ENCODE peak calls at places on chromosomes 1 and 21, in seven cellular contexts. O is GM23248; P is OCI-LY7; H is NT2/D1; E is CD4-positive, alpha-beta T cell; B is CD4-positive, CD25-positive, alpha-beta regulatory T cell; C is fibroblast of lung. G is an unnamed sample.

GRCh38 chr1:220775238-220775853 is 11.4 kb upstream of the MTARC1 start:
- DNase-seq in E (no peak), B (no peak), O (peak; percentile 39), H (peak; percentile 67), P (peak; percentile 33), C (no peak), G (no peak)

GRCh38 chr21:19275065-19275464 is 871.5 kb upstream of the TMPRSS15 start:
- DNase-seq in P (no peak), H (no peak), C (no peak), O (no peak), E (no peak), B (no peak), G (no peak)

GRCh38 chr1:14571810-14572767 is 26.4 kb upstream of the KAZN start:
- DNase-seq in E (no peak), O (peak; percentile 16), P (peak; percentile 69), B (no peak), H (peak; percentile 15), C (no peak), G (no peak)

GRCh38 chr1:67724928-67725560 is 40.0 kb downstream of the GADD45A start:
- DNase-seq in P (no peak), B (no peak), O (peak; percentile 88), H (no peak), E (no peak), C (peak; percentile 97), G (no peak)

GRCh38 chr1:92996131-92996463 is 34.8 kb upstream of the DIPK1A start:
- DNase-seq in C (no peak), H (no peak), O (no peak), E (no peak), P (no peak), B (no peak), G (no peak)

GRCh38 chr21:30336596-30336995 is 898 bp downstream of the KRTAP27-1 start:
- DNase-seq in P (no peak), C (peak; percentile 17), B (no peak), O (peak; percentile 44), H (no peak), E (no peak), G (no peak)

GRCh38 chr21:45405819-45406762 is 1.1 kb downstream of the COL18A1 start:
- DNase-seq in E (no peak), H (no peak), B (no peak), P (no peak), C (peak; percentile 68), O (peak; percentile 23), G (no peak)

GRCh38 chr1:36096500-36097412 is 8.1 kb downstream of the ADPRS start:
- DNase-seq in C (no peak), B (no peak), O (peak; percentile 45), H (peak; percentile 72), P (peak; percentile 28), E (no peak), G (no peak)

GRCh38 chr1:1832151-1832550 is 53.9 kb upstream of the NADK start:
- DNase-seq in E (no peak), C (no peak), H (no peak), O (peak; percentile 17), B (no peak), P (no peak), G (no peak)

GRCh38 chr1:51837243-51837642 is 41.3 kb downstream of the NRDC start:
- DNase-seq in C (no peak), B (no peak), P (no peak), E (no peak), H (no peak), O (no peak), G (no peak)

GRCh38 chr1:218425647-218426342 is 80.7 kb downstream of the TGFB2 start:
- DNase-seq in B (no peak), P (no peak), H (no peak), O (peak; percentile 86), E (no peak), C (peak; percentile 87), G (no peak)

GRCh38 chr21:17612023-17612564 is 607 bp downstream of the BTG3 start:
- DNase-seq in P (peak; percentile 41), E (peak; percentile 5), O (peak; percentile 69), B (peak; percentile 4), C (peak; percentile 50), H (peak; percentile 43), G (no peak)

GRCh38 chr1:227059076-227059475 is 119.0 kb downstream of the COQ8A start:
- DNase-seq in B (no peak), H (no peak), O (no peak), E (no peak), P (no peak), C (no peak), G (no peak)

DNA sequence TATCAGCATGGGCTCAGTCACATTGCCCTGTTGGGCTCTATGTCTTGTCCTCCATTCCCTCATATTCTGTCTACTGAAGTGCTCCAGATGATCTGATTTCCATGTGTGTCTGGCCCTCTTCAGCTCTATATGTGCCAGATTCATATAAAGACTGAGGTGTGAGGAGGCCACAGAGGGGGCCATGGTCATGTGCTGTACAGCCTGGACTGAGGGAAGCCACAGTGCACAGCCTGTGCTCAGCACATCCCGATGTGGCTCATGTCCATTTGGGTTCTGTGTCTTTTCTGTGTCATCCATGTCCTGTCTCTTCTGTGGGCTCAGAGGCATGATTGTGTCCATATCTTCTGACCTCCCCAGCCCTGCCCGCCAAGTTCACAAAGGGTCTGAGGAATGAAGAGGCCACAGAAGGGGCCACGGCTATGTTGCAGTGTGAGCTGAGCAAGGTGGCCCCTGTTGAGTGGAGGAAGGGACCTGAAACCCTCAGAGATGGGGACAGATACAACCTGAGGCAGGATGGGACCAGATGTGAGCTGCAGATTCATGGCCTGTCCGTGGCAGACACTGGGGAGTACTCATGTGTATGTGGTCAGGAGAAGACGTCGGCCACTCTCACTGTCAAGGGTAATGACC is 97.0 kb downstream of the OBSCN start:
- DNase-seq in C (no peak), H (no peak), B (no peak), E (no peak), P (no peak), O (no peak), G (no peak)
- H3K9me3 ChIP-seq in C (no peaks in the 10 kb centered on the region), H (peaks cover 3% of the 10 kb centered on the region), B (peaks cover 22% of the 10 kb centered on the region), E (peaks cover 23% of the 10 kb centered on the region), P (peaks cover 15% of the 10 kb centered on the region), O (peaks cover 7% of the 10 kb centered on the region), G (no peaks in the 10 kb centered on the region)

GRCh38 chr1:113581323-113581722 is 178.0 kb downstream of the PHTF1 start:
- DNase-seq in H (no peak), B (no peak), E (no peak), P (no peak), C (no peak), O (no peak), G (no peak)

GRCh38 chr1:113579256-113580018 is 179.8 kb downstream of the PHTF1 start:
- DNase-seq in O (no peak), E (no peak), P (no peak), H (no peak), B (no peak), C (peak; percentile 23), G (no peak)

GRCh38 chr1:113576271-113576670 is 183.0 kb downstream of the PHTF1 start:
- DNase-seq in O (no peak), C (no peak), P (no peak), H (no peak), B (no peak), E (no peak), G (no peak)
- H3K9me3 ChIP-seq in O (no peaks in the 10 kb centered on the region), C (no peaks in the 10 kb centered on the region), P (no peaks in the 10 kb centered on the region), H (no peaks in the 10 kb centered on the region), B (no peaks in the 10 kb centered on the region), E (no peaks in the 10 kb centered on the region), G (no peaks in the 10 kb centered on the region)

GRCh38 chr1:4170953-4171352 is 270.9 kb upstream of the C1orf174 start:
- DNase-seq in H (no peak), E (no peak), B (no peak), O (no peak), P (no peak), C (no peak), G (no peak)

GRCh38 chr1:4170548-4170947 is 270.5 kb upstream of the C1orf174 start:
- DNase-seq in E (no peak), P (no peak), C (no peak), O (no peak), H (no peak), B (no peak), G (no peak)

GRCh38 chr1:4169991-4170390 is 269.9 kb upstream of the C1orf174 start:
- DNase-seq in H (no peak), O (no peak), B (no peak), E (no peak), P (no peak), C (no peak), G (no peak)

GRCh38 chr1:4172659-4173599 is 272.9 kb upstream of the C1orf174 start:
- DNase-seq in B (no peak), H (no peak), O (no peak), C (no peak), E (no peak), P (peak; percentile 84), G (no peak)

GRCh38 chr1:4171480-4172450 is 271.7 kb upstream of the C1orf174 start:
- DNase-seq in H (no peak), O (no peak), C (no peak), B (no peak), P (no peak), E (no peak), G (no peak)
- H3K9me3 ChIP-seq in H (no peaks in the 10 kb centered on the region), O (no peaks in the 10 kb centered on the region), C (no peaks in the 10 kb centered on the region), B (no peaks in the 10 kb centered on the region), P (no peaks in the 10 kb centered on the region), E (no peaks in the 10 kb centered on the region), G (no peaks in the 10 kb centered on the region)

GRCh38 chr1:49435291-49435690 is 588.5 kb downstream of the AGBL4 start:
- DNase-seq in B (no peak), P (no peak), H (no peak), E (no peak), O (no peak), C (peak; percentile 13), G (no peak)
- H3K9me3 ChIP-seq in B (no peaks in the 10 kb centered on the region), P (no peaks in the 10 kb centered on the region), H (no peaks in the 10 kb centered on the region), E (peaks cover 5% of the 10 kb centered on the region), O (no peaks in the 10 kb centered on the region), C (no peaks in the 10 kb centered on the region), G (no peaks in the 10 kb centered on the region)

GRCh38 chr1:4310396-4310923 is 343.9 kb upstream of the AJAP1 start:
- DNase-seq in O (no peak), E (no peak), C (no peak), P (peak; percentile 61), H (no peak), B (no peak), G (no peak)
- H3K9me3 ChIP-seq in O (no peaks in the 10 kb centered on the region), E (peaks cover 6% of the 10 kb centered on the region), C (no peaks in the 10 kb centered on the region), P (peaks cover 40% of the 10 kb centered on the region), H (peaks cover 35% of the 10 kb centered on the region), B (no peaks in the 10 kb centered on the region), G (no peaks in the 10 kb centered on the region)

DNA sequence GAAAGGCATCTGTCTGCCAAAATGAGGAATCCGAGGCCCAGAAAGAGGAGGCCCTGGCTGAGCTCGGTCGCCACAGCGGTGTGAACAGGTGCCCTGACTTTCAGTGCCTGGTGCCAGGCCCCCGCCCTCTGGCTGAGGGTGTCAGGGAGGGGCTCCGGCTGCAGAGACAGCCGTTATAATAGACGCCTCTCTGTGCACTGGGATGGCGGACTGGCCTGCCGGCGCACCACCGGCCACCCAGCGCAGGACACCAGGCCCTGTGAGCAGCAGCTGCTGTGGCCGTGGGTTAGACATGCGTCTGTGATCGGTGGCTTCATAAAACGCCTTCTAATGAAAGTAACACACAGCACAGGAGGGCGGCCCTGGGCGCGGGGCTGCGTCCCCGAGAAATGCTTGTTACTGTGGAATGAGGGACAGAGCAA is 51.4 kb upstream of the ACTRT2 start:
- DNase-seq in O (no peak), P (no peak), E (no peak), H (no peak), B (no peak), C (no peak), G (no peak)
- H3K9me3 ChIP-seq in O (no peaks in the 10 kb centered on the region), P (no peaks in the 10 kb centered on the region), E (no peaks in the 10 kb centered on the region), H (no peaks in the 10 kb centered on the region), B (no peaks in the 10 kb centered on the region), C (no peaks in the 10 kb centered on the region), G (no peaks in the 10 kb centered on the region)

GRCh38 chr1:205824180-205824579 is 11.2 kb upstream of the SLC41A1 start:
- DNase-seq in C (peak; percentile 4), E (no peak), H (no peak), P (no peak), B (no peak), O (no peak), G (no peak)
- H3K9me3 ChIP-seq in C (no peaks in the 10 kb centered on the region), E (no peaks in the 10 kb centered on the region), H (peaks cover 5% of the 10 kb centered on the region), P (peaks cover 13% of the 10 kb centered on the region), B (no peaks in the 10 kb centered on the region), O (no peaks in the 10 kb centered on the region), G (no peaks in the 10 kb centered on the region)